ENCODE peak calls at places on chromosomes 11 and 22, in eight cellular contexts. O, S, A, F, I, M, R and B are unnamed samples.

GRCh38 chr11:68498903-68499883 is 38.6 kb downstream of the PPP6R3 start:
- DNase-seq in R (no peak), A (no peak), F (no peak), M (no peak), I (no peak), S (no peak), O (no peak), B (no peak)

GRCh38 chr11:12377106-12377823 is at the start of gene PARVA:
- DNase-seq in I (no peak), O (no peak), R (peak), S (no peak), F (peak), M (peak), A (peak), B (peak)

GRCh38 chr22:49774499-49775151 is 53.0 kb downstream of the BRD1 start:
- DNase-seq in A (no peak), O (no peak), I (no peak), S (no peak), F (no peak), R (no peak), M (no peak), B (no peak)

GRCh38 chr11:2562181-2562581 is 117.4 kb downstream of the KCNQ1 start:
- DNase-seq in A (no peak), R (no peak), M (no peak), F (peak), O (no peak), S (no peak), I (peak), B (peak)

GRCh38 chr22:42179616-42180015 is 49.0 kb upstream of the CYP2D6 start:
- DNase-seq in R (no peak), I (no peak), O (no peak), S (no peak), M (peak), A (no peak), F (peak), B (no peak)

GRCh38 chr11:20258496-20258895 is 98.2 kb upstream of the DBX1 start:
- DNase-seq in S (no peak), O (no peak), I (no peak), R (no peak), M (no peak), F (peak), A (no peak), B (no peak)

GRCh38 chr11:44849922-44850321 is 100.8 kb downstream of the TP53I11 start:
- DNase-seq in I (no peak), A (no peak), O (no peak), S (no peak), M (no peak), F (no peak), R (no peak), B (no peak)

GRCh38 chr11:42770444-42771065 is 541.2 kb upstream of the API5 start:
- DNase-seq in F (peak), O (no peak), I (peak), A (peak), S (peak), R (peak), M (peak), B (peak)

GRCh38 chr11:130420478-130421198 is 7.8 kb downstream of the ADAMTS8 start:
- DNase-seq in O (no peak), A (no peak), M (no peak), F (no peak), I (no peak), R (no peak), S (no peak), B (no peak)

GRCh38 chr11:45185228-45185729 is 38.8 kb downstream of the PRDM11 start:
- DNase-seq in I (no peak), A (no peak), S (no peak), R (no peak), F (no peak), O (no peak), M (no peak), B (no peak)

GRCh38 chr22:21842946-21843345 is 24.5 kb downstream of the MAPK1 start:
- DNase-seq in A (no peak), I (no peak), R (no peak), S (no peak), M (no peak), O (no peak), F (no peak), B (no peak)

GRCh38 chr22:36356708-36357694 is 30.8 kb downstream of the MYH9 start:
- DNase-seq in O (no peak), R (no peak), M (peak), S (no peak), A (no peak), I (no peak), F (no peak), B (no peak)

GRCh38 chr11:91513734-91514133 is 710.9 kb upstream of the FAT3 start:
- DNase-seq in I (no peak), O (no peak), S (no peak), R (no peak), M (no peak), F (no peak), A (no peak), B (no peak)

GRCh38 chr22:27218012-27218483 is 560.7 kb downstream of the MIAT start:
- DNase-seq in R (peak), O (no peak), S (peak), F (no peak), M (no peak), I (no peak), A (no peak), B (no peak)

GRCh38 chr11:66313321-66314185 is 3.3 kb downstream of the CD248 start:
- DNase-seq in S (no peak), F (no peak), A (no peak), I (no peak), M (peak), R (no peak), O (no peak), B (peak)

GRCh38 chr22:35961480-35961902 is 67.1 kb downstream of the RBFOX2 start:
- DNase-seq in F (peak), O (no peak), A (peak), I (peak), S (peak), R (no peak), M (peak), B (no peak)

GRCh38 chr11:110728476-110728875 is 16.2 kb upstream of the ARHGAP20 start:
- DNase-seq in F (no peak), O (no peak), R (no peak), I (no peak), M (peak), A (no peak), S (no peak), B (no peak)

GRCh38 chr22:38077096-38077495 is 6.9 kb downstream of the SLC16A8 start:
- DNase-seq in A (no peak), M (no peak), I (no peak), R (no peak), F (no peak), S (no peak), O (no peak), B (no peak)

GRCh38 chr11:13343931-13344717 is 66.5 kb downstream of the BMAL1 start:
- DNase-seq in O (peak), A (peak), I (peak), F (peak), R (peak), S (peak), M (peak), B (peak)

GRCh38 chr22:27545071-27545470 is 256.5 kb downstream of the MN1 start:
- DNase-seq in I (no peak), O (no peak), M (no peak), F (peak), A (no peak), S (no peak), R (no peak), B (no peak)

GRCh38 chr11:116792869-116793475 is 1.3 kb upstream of the APOA5 start:
- DNase-seq in I (no peak), A (no peak), F (no peak), O (no peak), M (peak), S (no peak), R (no peak), B (no peak)

GRCh38 chr11:128915148-128915519 is 24.0 kb downstream of the KCNJ5 start:
- DNase-seq in M (no peak), F (no peak), A (no peak), I (no peak), O (no peak), R (no peak), S (no peak), B (no peak)

GRCh38 chr22:36166518-36167220 is 6.1 kb upstream of the APOL3 start:
- DNase-seq in A (no peak), I (no peak), R (no peak), O (no peak), S (no peak), F (no peak), M (no peak), B (no peak)

GRCh38 chr22:36344106-36344827 is 43.5 kb downstream of the MYH9 start:
- DNase-seq in M (no peak), I (peak), F (peak), O (peak), R (no peak), A (no peak), S (no peak), B (no peak)

GRCh38 chr11:20015529-20016427 is 144.5 kb downstream of the DBX1 start:
- DNase-seq in S (no peak), R (no peak), M (no peak), A (no peak), F (peak), O (no peak), I (no peak), B (no peak)

GRCh38 chr11:128603003-128603715 is 15.8 kb upstream of the ETS1 start:
- DNase-seq in I (peak), R (no peak), A (no peak), M (no peak), O (no peak), S (no peak), F (no peak), B (no peak)

GRCh38 chr11:104333977-104334376 is 170.0 kb upstream of the PDGFD start:
- DNase-seq in F (peak), A (no peak), R (no peak), O (no peak), I (no peak), S (no peak), M (peak), B (no peak)

GRCh38 chr11:62851807-62852522 is 12.6 kb upstream of the WDR74 start:
- DNase-seq in S (no peak), F (no peak), M (no peak), O (no peak), I (no peak), R (no peak), A (no peak), B (no peak)

GRCh38 chr11:126212089-126212660 is 593 bp downstream of the FAM118B start:
- DNase-seq in O (no peak), S (no peak), R (no peak), A (no peak), F (no peak), M (peak), I (no peak), B (no peak)

GRCh38 chr22:46382524-46382923 is 47.0 kb downstream of the TRMU start:
- DNase-seq in R (no peak), I (no peak), O (no peak), F (no peak), S (no peak), M (no peak), A (no peak), B (no peak)

GRCh38 chr22:33803371-33803770 is 116.9 kb downstream of the LARGE1 start:
- DNase-seq in R (no peak), A (no peak), I (no peak), O (no peak), S (no peak), F (no peak), M (peak), B (no peak)

GRCh38 chr11:45816614-45817013 is 11.7 kb downstream of the SLC35C1 start:
- DNase-seq in A (no peak), O (no peak), M (no peak), F (no peak), S (peak), I (no peak), R (no peak), B (no peak)